ENCODE peak calls at places on chromosomes 4 and X, in four cellular contexts. H is GM23248, G is K562, Y is fibroblast of lung. Q is an unnamed sample.
A peak's percentile ranks its signal among the peaks of the same experiment; 100 is the strongest.

GRCh38 chrX:70479197-70479969 is 34.7 kb downstream of the DLG3 start:
- DNase-seq in Y (peak; percentile 76), G (no peak), H (peak; percentile 79), Q (no peak)

GRCh38 chr4:85869156-85869555 is 394.2 kb downstream of the ARHGAP24 start:
- DNase-seq in H (no peak), Y (no peak), G (no peak), Q (no peak)

GRCh38 chr4:177442623-177443155 is 452 bp upstream of the AGA start:
- DNase-seq in G (no peak), Y (no peak), H (peak; percentile 31), Q (peak; percentile 39)

GRCh38 chr4:123967360-123967759 is 570.8 kb downstream of the SPRY1 start:
- DNase-seq in Y (no peak), G (no peak), H (no peak), Q (no peak)

GRCh38 chrX:68918202-68918601 is 89.4 kb downstream of the EFNB1 start:
- DNase-seq in Y (no peak), G (no peak), H (no peak), Q (no peak)

GRCh38 chr4:111126340-111126739 is 503.5 kb upstream of the PITX2 start:
- DNase-seq in Y (no peak), H (no peak), G (no peak), Q (no peak)

GRCh38 chr4:152225680-152226079 is 310.2 kb downstream of the FBXW7 start:
- DNase-seq in Y (no peak), H (no peak), G (no peak), Q (no peak)

GRCh38 chr4:168574581-168575295 is 77.9 kb downstream of the PALLD start:
- DNase-seq in G (no peak), H (peak; percentile 72), Y (peak; percentile 84), Q (no peak)

GRCh38 chr4:3270141-3270611 is 21.2 kb downstream of the MSANTD1 start:
- DNase-seq in G (no peak), H (no peak), Y (peak; percentile 31), Q (no peak)

GRCh38 chr4:153655928-153656327 is 28.2 kb upstream of the TLR2 start:
- DNase-seq in H (no peak), G (no peak), Y (peak; percentile 8), Q (no peak)

GRCh38 chrX:134949271-134949670 is 41.5 kb upstream of the SMIM10 start:
- DNase-seq in G (no peak), H (peak; percentile 26), Y (peak; percentile 50), Q (no peak)

GRCh38 chr4:71709961-71710360 is 73.9 kb downstream of the GC start:
- DNase-seq in G (no peak), H (peak; percentile 15), Y (no peak), Q (no peak)

GRCh38 chrX:44748014-44748413 is 95.8 kb upstream of the DUSP21 start:
- DNase-seq in H (peak; percentile 59), Y (peak; percentile 40), G (no peak), Q (no peak)

GRCh38 chrX:1224954-1225353 is 12.5 kb upstream of the CRLF2 start:
- DNase-seq in H (no peak), G (no peak), Y (no peak), Q (no peak)

GRCh38 chr4:76989391-76990061 is 40.0 kb downstream of the SEPTIN11 start:
- DNase-seq in G (no peak), Y (no peak), H (no peak), Q (peak; percentile 70)

GRCh38 chrX:10108288-10108687 is 48.5 kb upstream of the CLCN4 start:
- DNase-seq in H (no peak), G (no peak), Y (no peak), Q (no peak)

GRCh38 chr4:79688696-79689095 is 280.7 kb upstream of the GK2 start:
- DNase-seq in G (no peak), Y (no peak), H (no peak), Q (no peak)

GRCh38 chr4:41506071-41506470 is 31.9 kb upstream of the LIMCH1 start:
- DNase-seq in G (no peak), Y (peak; percentile 88), H (peak; percentile 21), Q (no peak)

GRCh38 chr4:51884055-51884454 is 41.1 kb downstream of the DCUN1D4 start:
- DNase-seq in H (no peak), G (no peak), Y (no peak), Q (no peak)

GRCh38 chr4:116925900-116926457 is 159.4 kb downstream of the TRAM1L1 start:
- DNase-seq in H (no peak), Y (peak; percentile 37), G (no peak), Q (no peak)

GRCh38 chrX:7514871-7515599 is 327.9 kb upstream of the VCX start:
- DNase-seq in H (peak; percentile 51), G (no peak), Y (no peak), Q (no peak)

GRCh38 chrX:39736219-39737211 is 361.2 kb downstream of the BCOR start:
- DNase-seq in Y (peak; percentile 88), G (no peak), H (peak; percentile 92), Q (no peak)

GRCh38 chrX:149497054-149497453 is 8.1 kb downstream of the IDS start:
- DNase-seq in H (no peak), G (no peak), Y (no peak), Q (no peak)

GRCh38 chrX:41559662-41560061 is 112.5 kb downstream of the NYX start:
- DNase-seq in H (peak; percentile 74), G (peak; percentile 16), Y (peak; percentile 91), Q (peak; percentile 57)

GRCh38 chr4:149997881-149998421 is 80.3 kb upstream of the DCLK2 start:
- DNase-seq in G (no peak), H (peak; percentile 76), Y (peak; percentile 69), Q (no peak)

GRCh38 chr4:131499139-131499873 is 1649.8 kb upstream of the PCDH10 start:
- DNase-seq in Y (peak; percentile 89), H (peak; percentile 1), G (no peak), Q (peak; percentile 33)

GRCh38 chrX:24982306-24982965 is 33.3 kb downstream of the ARX start:
- DNase-seq in H (peak; percentile 35), G (no peak), Y (no peak), Q (no peak)

DNA sequence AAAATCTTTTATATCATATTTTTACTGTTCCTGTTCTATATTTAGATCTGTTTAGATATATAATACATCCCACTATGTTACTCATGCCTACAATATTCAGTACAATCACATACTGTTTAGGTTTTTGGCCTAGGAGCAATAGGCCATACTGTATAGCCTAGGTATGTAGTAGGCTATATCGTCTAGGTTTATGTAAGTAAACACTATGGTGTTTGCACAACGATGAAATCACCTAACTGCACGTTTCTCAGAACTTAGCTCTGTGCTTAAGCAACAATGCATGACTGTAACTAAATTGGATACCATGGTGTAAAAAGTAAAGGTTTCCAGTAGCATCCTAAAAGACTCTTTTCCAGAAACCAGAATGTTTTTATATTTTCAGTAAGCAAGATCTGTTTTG is 235.9 kb upstream of the SLIT2 start:
- DNase-seq in Y (no peak), H (no peak), G (no peak), Q (no peak)
- H2AFZ ChIP-seq in Y (no peak overlapping the region), H (no peak overlapping the region), G (no peak overlapping the region), Q (no peak overlapping the region)

GRCh38 chr4:128385683-128386304 is 98.2 kb upstream of the PGRMC2 start:
- DNase-seq in H (peak; percentile 56), Y (peak; percentile 63), G (no peak), Q (no peak)
- H2AFZ ChIP-seq in H (no peak overlapping the region), Y (no peak overlapping the region), G (peak overlapping the region; percentile 77), Q (no peak overlapping the region)

DNA sequence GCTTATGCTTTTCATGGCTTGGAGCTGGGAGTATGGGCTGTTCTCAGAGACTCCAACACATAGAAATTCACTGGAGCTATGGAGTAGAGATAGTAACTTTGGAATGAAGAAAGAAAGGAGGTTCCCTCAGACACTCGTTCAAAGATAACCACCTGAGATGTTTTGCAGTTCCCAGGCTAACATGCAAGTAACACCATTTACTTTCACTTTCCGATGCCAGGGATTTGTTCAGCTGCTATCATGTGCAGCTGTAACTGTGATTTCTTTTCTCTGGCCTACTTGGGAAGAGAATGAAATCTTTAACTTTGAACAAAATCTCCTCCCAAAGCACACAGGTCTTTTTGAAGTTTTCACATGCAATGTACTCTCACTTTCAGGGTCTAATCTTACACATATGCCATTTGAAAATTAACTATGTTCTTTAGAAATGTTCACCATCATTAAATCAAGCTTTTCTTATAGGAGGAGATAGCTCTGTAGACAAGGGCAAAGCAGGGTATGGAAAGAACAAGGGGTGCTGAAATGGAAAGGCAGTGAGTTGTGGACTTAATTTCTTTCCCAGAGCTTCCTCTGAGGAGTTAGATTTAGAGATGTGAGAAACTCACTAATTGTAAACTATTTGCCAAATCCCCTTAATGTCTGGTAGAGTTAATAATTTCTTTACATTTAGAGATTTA is 514.3 kb downstream of the PDHA2 start:
- DNase-seq in G (no peak), H (no peak), Y (peak; percentile 11), Q (peak; percentile 49)
- H2AFZ ChIP-seq in G (no peak overlapping the region), H (no peak overlapping the region), Y (no peak overlapping the region), Q (peak overlapping the region; percentile 84)

GRCh38 chr4:66609014-66609413 is 936.3 kb downstream of the CENPC start:
- DNase-seq in Y (no peak), G (no peak), H (no peak), Q (no peak)
- H2AFZ ChIP-seq in Y (no peak overlapping the region), G (no peak overlapping the region), H (no peak overlapping the region), Q (peak overlapping the region; percentile 29)

GRCh38 chrX:100642296-100642695 is 1.7 kb upstream of the SRPX2 start:
- DNase-seq in Y (no peak), H (no peak), G (no peak), Q (no peak)
- H2AFZ ChIP-seq in Y (no peak overlapping the region), H (no peak overlapping the region), G (no peak overlapping the region), Q (no peak overlapping the region)

DNA sequence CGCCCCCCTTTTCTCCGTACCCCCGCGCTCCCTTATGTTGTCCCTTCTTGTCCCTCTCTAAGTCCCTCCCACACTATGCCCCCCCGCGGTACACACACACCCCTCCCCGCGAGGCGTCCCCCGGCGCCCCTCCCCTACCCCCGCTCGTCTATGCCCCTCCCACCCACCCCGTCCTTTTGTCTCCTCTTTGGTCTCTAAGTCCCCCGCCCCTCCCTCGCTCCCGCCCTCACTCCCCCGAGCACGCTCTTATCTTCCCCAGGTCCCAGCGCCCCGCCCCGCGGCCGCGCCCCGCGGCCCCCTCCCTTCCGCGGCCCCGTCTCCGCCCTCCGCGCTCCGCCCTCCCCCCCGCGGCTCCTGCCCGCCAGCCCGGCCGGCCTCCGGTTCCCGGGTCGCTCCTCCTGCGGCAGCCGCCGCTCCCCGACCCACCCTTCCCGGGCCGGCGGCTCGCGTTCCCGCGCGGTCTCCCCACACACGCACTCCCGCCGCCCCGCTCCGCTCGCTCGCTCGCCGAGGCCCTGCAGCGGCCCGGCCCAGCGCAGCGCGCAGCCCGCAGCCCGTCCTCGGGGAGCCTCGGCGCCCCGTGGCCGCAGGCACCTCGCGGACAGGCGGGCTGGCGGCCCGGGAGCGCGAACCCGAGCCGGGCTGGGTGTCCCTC is 26.3 kb downstream of the UTP14A start:
- DNase-seq in G (peak; percentile 93), Y (peak; percentile 92), H (peak; percentile 82), Q (peak; percentile 89)
- H2AFZ ChIP-seq in G (peak overlapping the region; percentile 80), Y (no peak overlapping the region), H (peak overlapping the region; percentile 71), Q (peak overlapping the region; percentile 72)

DNA sequence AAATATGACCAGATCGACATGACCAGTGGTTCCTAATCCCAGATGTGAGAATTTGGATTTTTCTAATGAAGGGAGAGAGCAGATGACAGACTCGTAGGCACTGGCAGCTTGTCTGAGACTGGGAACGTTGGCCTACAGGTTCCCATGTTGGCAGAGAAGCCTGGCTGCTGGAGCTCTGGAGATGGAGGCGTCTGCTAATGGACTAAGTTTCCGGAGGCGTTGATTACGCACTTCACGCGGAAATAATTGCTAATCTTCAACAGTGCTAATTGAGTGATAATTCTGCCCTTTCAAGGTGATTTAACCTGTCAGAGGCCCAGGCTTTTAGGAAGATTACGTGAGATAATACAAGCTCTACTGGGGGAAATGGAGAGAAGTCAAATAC is 77.4 kb downstream of the PSAPL1 start:
- DNase-seq in Y (no peak), H (no peak), G (no peak), Q (no peak)
- H2AFZ ChIP-seq in Y (no peak overlapping the region), H (no peak overlapping the region), G (no peak overlapping the region), Q (no peak overlapping the region)